ENCODE peak calls at places on chromosomes 3 and 15, in four cellular contexts. One of them, this sample, is unnamed.

GRCh38 chr3:101466465-101467309 is 46.3 kb downstream of the SENP7 start:
- DNase-seq in IMR-90: peak
- DNase-seq in BJ: no peak
- DNase-seq in heart right ventricle: no peak
- DNase-seq in this sample: no peak

GRCh38 chr3:18988619-18989229 is 159.6 kb upstream of the KCNH8 start:
- DNase-seq in IMR-90: no peak
- DNase-seq in heart right ventricle: no peak
- DNase-seq in BJ: no peak
- DNase-seq in this sample: no peak

GRCh38 chr3:353191-353739 is 156.7 kb downstream of the CHL1 start:
- DNase-seq in heart right ventricle: no peak
- DNase-seq in BJ: no peak
- DNase-seq in IMR-90: no peak
- DNase-seq in this sample: no peak

GRCh38 chr3:71485903-71486302 is 97.6 kb downstream of the FOXP1 start:
- DNase-seq in BJ: no peak
- DNase-seq in IMR-90: no peak
- DNase-seq in heart right ventricle: no peak
- DNase-seq in this sample: no peak

GRCh38 chr3:21392521-21392920 is 358.5 kb downstream of the ZNF385D start:
- DNase-seq in IMR-90: no peak
- DNase-seq in heart right ventricle: no peak
- DNase-seq in BJ: peak
- DNase-seq in this sample: no peak

GRCh38 chr15:98909968-98910885 is 97.4 kb downstream of the PGPEP1L start:
- DNase-seq in IMR-90: no peak
- DNase-seq in BJ: no peak
- DNase-seq in heart right ventricle: peak
- DNase-seq in this sample: no peak

GRCh38 chr15:82043726-82044372 is 2.0 kb downstream of the MEX3B start:
- DNase-seq in IMR-90: no peak
- DNase-seq in BJ: no peak
- DNase-seq in heart right ventricle: peak
- DNase-seq in this sample: no peak

GRCh38 chr3:27521179-27521871 is 37.1 kb upstream of the SLC4A7 start:
- DNase-seq in IMR-90: peak
- DNase-seq in heart right ventricle: no peak
- DNase-seq in BJ: peak
- DNase-seq in this sample: peak

GRCh38 chr3:110327870-110328269 is 743.7 kb upstream of the NECTIN3 start:
- DNase-seq in BJ: no peak
- DNase-seq in heart right ventricle: no peak
- DNase-seq in IMR-90: peak
- DNase-seq in this sample: no peak

GRCh38 chr3:190902292-190902691 is 39.8 kb upstream of the GMNC start:
- DNase-seq in IMR-90: no peak
- DNase-seq in heart right ventricle: no peak
- DNase-seq in BJ: no peak
- DNase-seq in this sample: no peak

GRCh38 chr3:102178817-102179216 is 256.0 kb upstream of the ZPLD1 start:
- DNase-seq in BJ: no peak
- DNase-seq in heart right ventricle: no peak
- DNase-seq in IMR-90: no peak
- DNase-seq in this sample: no peak

GRCh38 chr3:27720899-27721716 is 1.0 kb downstream of the EOMES start:
- DNase-seq in heart right ventricle: no peak
- DNase-seq in IMR-90: no peak
- DNase-seq in BJ: no peak
- DNase-seq in this sample: no peak

GRCh38 chr15:77033729-77034619 is 36.9 kb downstream of the TSPAN3 start:
- DNase-seq in BJ: no peak
- DNase-seq in IMR-90: no peak
- DNase-seq in heart right ventricle: peak
- DNase-seq in this sample: no peak

GRCh38 chr3:32420138-32420981 is 28.7 kb downstream of the CMTM7 start:
- DNase-seq in heart right ventricle: no peak
- DNase-seq in IMR-90: peak
- DNase-seq in BJ: no peak
- DNase-seq in this sample: no peak

GRCh38 chr3:175073209-175073905 is 214.2 kb downstream of the NAALADL2 start:
- DNase-seq in BJ: no peak
- DNase-seq in IMR-90: no peak
- DNase-seq in heart right ventricle: no peak
- DNase-seq in this sample: no peak

GRCh38 chr15:53534105-53534839 is 225.2 kb downstream of the WDR72 start:
- DNase-seq in BJ: no peak
- DNase-seq in IMR-90: no peak
- DNase-seq in heart right ventricle: no peak
- DNase-seq in this sample: no peak

GRCh38 chr15:53536479-53537120 is 222.9 kb downstream of the WDR72 start:
- DNase-seq in heart right ventricle: no peak
- DNase-seq in BJ: no peak
- DNase-seq in IMR-90: no peak
- DNase-seq in this sample: no peak

GRCh38 chr15:53535886-53536285 is 223.6 kb downstream of the WDR72 start:
- DNase-seq in BJ: no peak
- DNase-seq in IMR-90: no peak
- DNase-seq in heart right ventricle: no peak
- DNase-seq in this sample: no peak

GRCh38 chr15:53539878-53540277 is 219.6 kb downstream of the WDR72 start:
- DNase-seq in BJ: no peak
- DNase-seq in IMR-90: no peak
- DNase-seq in heart right ventricle: no peak
- DNase-seq in this sample: no peak
- H3K4me3 ChIP-seq in BJ: no peak
- H3K4me3 ChIP-seq in IMR-90: no peak
- H3K4me3 ChIP-seq in heart right ventricle: no peak
- H3K4me3 ChIP-seq in this sample: no peak

GRCh38 chr3:138397983-138398382 is 36.4 kb upstream of the ESYT3 start:
- DNase-seq in heart right ventricle: no peak
- DNase-seq in BJ: no peak
- DNase-seq in IMR-90: no peak
- DNase-seq in this sample: no peak
- TF ChIP-seq CTCF in heart right ventricle: peak
- TF ChIP-seq CTCF in BJ: peak
- TF ChIP-seq CTCF in IMR-90: no peak
- TF ChIP-seq CTCF in this sample: peak

DNA sequence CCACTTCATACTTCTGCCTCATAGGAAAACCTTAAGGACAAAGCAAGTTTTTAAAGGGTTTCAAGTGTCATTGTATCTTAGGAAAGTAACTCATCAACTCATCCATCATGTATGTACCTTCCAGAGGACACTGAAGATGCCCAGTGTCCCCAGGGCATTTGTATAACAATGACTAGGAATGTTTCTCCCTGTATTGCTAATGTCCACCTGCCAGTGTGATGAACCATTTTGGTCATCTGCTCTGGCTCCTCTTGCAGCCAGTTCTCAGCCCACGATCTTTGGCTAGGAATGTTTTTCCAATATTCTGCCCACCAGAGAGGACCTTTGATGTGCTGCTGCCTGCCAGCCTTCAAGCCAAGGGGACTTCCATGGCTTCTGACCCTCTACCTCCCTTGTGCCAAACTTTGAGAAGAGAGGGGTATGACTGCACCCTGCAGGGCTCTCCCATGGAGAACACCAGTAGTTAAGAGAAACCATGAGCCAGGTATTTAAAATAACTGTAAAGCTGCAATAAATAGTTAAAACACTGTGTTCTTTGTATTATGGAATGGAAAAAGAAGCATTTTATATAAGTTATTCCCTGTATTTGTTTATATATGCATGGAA is 11.4 kb downstream of the LMOD3 start:
- DNase-seq in BJ: no peak
- DNase-seq in heart right ventricle: no peak
- DNase-seq in IMR-90: no peak
- DNase-seq in this sample: no peak
- H3K4me3 ChIP-seq in BJ: no peak
- H3K4me3 ChIP-seq in heart right ventricle: no peak
- H3K4me3 ChIP-seq in IMR-90: no peak
- H3K4me3 ChIP-seq in this sample: no peak

GRCh38 chr3:69232447-69232846 is 110.1 kb upstream of the LMOD3 start:
- DNase-seq in IMR-90: no peak
- DNase-seq in BJ: no peak
- DNase-seq in heart right ventricle: no peak
- DNase-seq in this sample: no peak

GRCh38 chr3:69241769-69242168 is 119.4 kb upstream of the LMOD3 start:
- DNase-seq in heart right ventricle: no peak
- DNase-seq in BJ: no peak
- DNase-seq in IMR-90: no peak
- DNase-seq in this sample: no peak

GRCh38 chr3:69239063-69239462 is 116.7 kb upstream of the LMOD3 start:
- DNase-seq in BJ: no peak
- DNase-seq in heart right ventricle: no peak
- DNase-seq in IMR-90: no peak
- DNase-seq in this sample: no peak

GRCh38 chr3:69240651-69241578 is 118.5 kb upstream of the LMOD3 start:
- DNase-seq in IMR-90: no peak
- DNase-seq in heart right ventricle: no peak
- DNase-seq in BJ: no peak
- DNase-seq in this sample: no peak

GRCh38 chr3:69236808-69237707 is 114.7 kb upstream of the LMOD3 start:
- DNase-seq in IMR-90: no peak
- DNase-seq in heart right ventricle: peak
- DNase-seq in BJ: no peak
- DNase-seq in this sample: no peak
- TF ChIP-seq CTCF in IMR-90: no peak
- TF ChIP-seq CTCF in heart right ventricle: no peak
- TF ChIP-seq CTCF in BJ: no peak
- TF ChIP-seq CTCF in this sample: no peak

GRCh38 chr3:69385723-69386483 is at the start of gene FRMD4B:
- DNase-seq in BJ: no peak
- DNase-seq in heart right ventricle: peak
- DNase-seq in IMR-90: no peak
- DNase-seq in this sample: no peak

GRCh38 chr3:69388241-69388640 is 2.4 kb upstream of the FRMD4B start:
- DNase-seq in IMR-90: no peak
- DNase-seq in BJ: no peak
- DNase-seq in heart right ventricle: no peak
- DNase-seq in this sample: no peak

GRCh38 chr3:69385033-69385722 is 710 bp downstream of the FRMD4B start:
- DNase-seq in BJ: no peak
- DNase-seq in heart right ventricle: no peak
- DNase-seq in IMR-90: no peak
- DNase-seq in this sample: no peak

GRCh38 chr3:69384379-69384778 is 1.5 kb downstream of the FRMD4B start:
- DNase-seq in BJ: no peak
- DNase-seq in heart right ventricle: no peak
- DNase-seq in IMR-90: no peak
- DNase-seq in this sample: no peak

GRCh38 chr3:69386535-69387385 is 872 bp upstream of the FRMD4B start:
- DNase-seq in BJ: no peak
- DNase-seq in heart right ventricle: no peak
- DNase-seq in IMR-90: no peak
- DNase-seq in this sample: no peak
- H3K4me3 ChIP-seq in BJ: peak
- H3K4me3 ChIP-seq in heart right ventricle: peak
- H3K4me3 ChIP-seq in IMR-90: no peak
- H3K4me3 ChIP-seq in this sample: peak

GRCh38 chr15:29696950-29697738 is 125.1 kb downstream of the TJP1 start:
- DNase-seq in IMR-90: no peak
- DNase-seq in BJ: no peak
- DNase-seq in heart right ventricle: no peak
- DNase-seq in this sample: no peak
- TF ChIP-seq CTCF in IMR-90: no peak
- TF ChIP-seq CTCF in BJ: no peak
- TF ChIP-seq CTCF in heart right ventricle: no peak
- TF ChIP-seq CTCF in this sample: no peak